ENCODE peak calls at places on chromosome 12, in four cellular contexts. U is Peyer's patch, A is GM23338, E is colonic mucosa. V is an unnamed sample. For H3K36me3, the result is how much of the 10 kb centered on the place peaks cover.

GRCh38 chr12:48199784-48200198 is 3.3 kb downstream of the OR10AD1 start:
- DNase-seq in U (no peak), A (peak), E (no peak), V (no peak)

GRCh38 chr12:33718631-33719030 is 279.0 kb upstream of the SYT10 start:
- DNase-seq in U (no peak), A (no peak), E (no peak), V (no peak)

GRCh38 chr12:24724765-24725307 is 224.1 kb downstream of the BCAT1 start:
- DNase-seq in U (no peak), A (no peak), E (no peak), V (no peak)

GRCh38 chr12:68042212-68042699 is 53.0 kb downstream of the IFNG-AS1 start:
- DNase-seq in U (peak), A (no peak), E (no peak), V (no peak)

GRCh38 chr12:113724703-113725556 is 241.2 kb downstream of the RBM19 start:
- DNase-seq in U (no peak), A (no peak), E (no peak), V (peak)

GRCh38 chr12:95836185-95836609 is 22.6 kb upstream of the SNRPF start:
- DNase-seq in U (no peak), A (no peak), E (no peak), V (no peak)

GRCh38 chr12:15527201-15527782 is 205.0 kb downstream of the PTPRO start:
- DNase-seq in U (no peak), A (peak), E (peak), V (peak)

GRCh38 chr12:118145113-118145797 is 9.3 kb downstream of the PEBP1 start:
- DNase-seq in U (no peak), A (no peak), E (no peak), V (no peak)

GRCh38 chr12:62082448-62082847 is 177.8 kb upstream of the USP15 start:
- DNase-seq in U (no peak), A (no peak), E (no peak), V (no peak)

GRCh38 chr12:5665615-5666014 is 233.7 kb downstream of the NTF3 start:
- DNase-seq in U (no peak), A (no peak), E (no peak), V (no peak)

GRCh38 chr12:95881331-95881955 is 22.7 kb downstream of the SNRPF start:
- DNase-seq in U (no peak), A (no peak), E (no peak), V (no peak)

GRCh38 chr12:34625116-34625515 is 602.8 kb downstream of the ALG10 start:
- DNase-seq in U (no peak), A (peak), E (no peak), V (peak)

GRCh38 chr12:126708492-126708896 is 1558.5 kb upstream of the TMEM132C start:
- DNase-seq in U (no peak), A (no peak), E (no peak), V (no peak)

GRCh38 chr12:94272280-94272679 is 123.9 kb downstream of the PLXNC1 start:
- DNase-seq in U (no peak), A (no peak), E (no peak), V (no peak)

GRCh38 chr12:54431911-54432814 is 13.1 kb upstream of the ITGA5 start:
- DNase-seq in U (no peak), A (peak), E (peak), V (peak)

GRCh38 chr12:128365032-128365431 is 98.1 kb downstream of the TMEM132C start:
- DNase-seq in U (no peak), A (no peak), E (no peak), V (no peak)

GRCh38 chr12:105507311-105508035 is 177.0 kb downstream of the C12orf75 start:
- DNase-seq in U (no peak), A (no peak), E (no peak), V (no peak)

GRCh38 chr12:23795494-23795893 is 154.0 kb downstream of the SOX5 start:
- DNase-seq in U (no peak), A (no peak), E (no peak), V (no peak)

GRCh38 chr12:79732647-79733046 is 41.9 kb upstream of the PAWR start:
- DNase-seq in U (no peak), A (no peak), E (no peak), V (no peak)

GRCh38 chr12:4276524-4277204 is 3.1 kb downstream of the CCND2 start:
- DNase-seq in U (peak), A (peak), E (peak), V (peak)
- H3K36me3 ChIP-seq in U (under half), A (half or more), E (under half), V (under half)

GRCh38 chr12:121748571-121749265 is 36.2 kb downstream of the TMEM120B start:
- DNase-seq in U (no peak), A (peak), E (no peak), V (peak)
- H3K36me3 ChIP-seq in U (under half), A (under half), E (under half), V (under half)

GRCh38 chr12:109988274-109988673 is 7.9 kb downstream of the GIT2 start:
- DNase-seq in U (no peak), A (no peak), E (no peak), V (no peak)

GRCh38 chr12:109982211-109982610 is 14.0 kb downstream of the GIT2 start:
- DNase-seq in U (no peak), A (no peak), E (no peak), V (no peak)

GRCh38 chr12:109987615-109988014 is 8.6 kb downstream of the GIT2 start:
- DNase-seq in U (no peak), A (no peak), E (no peak), V (no peak)

GRCh38 chr12:109981311-109981710 is 14.9 kb downstream of the GIT2 start:
- DNase-seq in U (no peak), A (no peak), E (no peak), V (no peak)

GRCh38 chr12:109983432-109984142 is 12.6 kb downstream of the GIT2 start:
- DNase-seq in U (no peak), A (no peak), E (no peak), V (no peak)
- H3K36me3 ChIP-seq in U (under half), A (under half), E (under half), V (under half)

DNA sequence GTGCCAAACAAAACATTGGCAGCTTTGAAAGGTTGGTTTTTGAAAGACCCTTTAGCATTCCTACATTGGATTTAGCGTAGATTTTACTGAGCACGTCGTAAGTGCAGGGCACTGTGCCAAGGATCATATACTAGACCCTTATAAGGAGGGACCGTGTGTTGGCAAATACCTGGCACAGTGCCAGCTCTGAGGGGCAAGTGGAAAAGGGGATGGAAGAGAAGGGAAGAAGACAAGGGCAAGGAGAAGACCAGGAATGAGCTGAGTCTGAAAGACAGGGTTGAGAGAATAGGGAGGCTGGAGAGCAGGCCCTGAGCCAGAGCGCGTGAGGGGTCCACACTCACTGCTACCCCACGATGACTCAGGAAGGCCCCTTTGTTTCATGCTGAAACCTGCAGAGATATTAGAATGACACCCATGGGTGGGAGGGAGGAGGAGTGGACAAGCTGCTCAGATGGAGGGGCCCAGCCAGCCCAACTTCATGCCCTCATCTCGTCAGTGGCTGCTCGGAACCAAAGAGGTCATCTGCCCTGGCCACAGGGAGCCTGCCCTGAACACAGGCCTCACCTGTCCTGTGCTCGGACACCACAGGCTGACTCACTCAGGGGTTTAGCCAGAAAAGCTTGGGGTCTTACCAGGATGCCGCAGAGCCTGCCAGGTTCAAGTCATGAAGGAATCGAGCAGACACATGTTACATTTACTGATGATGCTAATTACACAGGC is 25.0 kb downstream of the RAB35 start:
- DNase-seq in U (no peak), A (no peak), E (no peak), V (no peak)
- H3K36me3 ChIP-seq in U (under half), A (under half), E (under half), V (under half)

GRCh38 chr12:40735551-40736230 is 43.5 kb downstream of the CNTN1 start:
- DNase-seq in U (no peak), A (no peak), E (no peak), V (no peak)

GRCh38 chr12:40730281-40730680 is 38.0 kb downstream of the CNTN1 start:
- DNase-seq in U (no peak), A (no peak), E (no peak), V (no peak)

GRCh38 chr12:40738856-40739255 is 46.6 kb downstream of the CNTN1 start:
- DNase-seq in U (no peak), A (no peak), E (no peak), V (no peak)

GRCh38 chr12:40734283-40734682 is 42.0 kb downstream of the CNTN1 start:
- DNase-seq in U (no peak), A (no peak), E (no peak), V (no peak)

DNA sequence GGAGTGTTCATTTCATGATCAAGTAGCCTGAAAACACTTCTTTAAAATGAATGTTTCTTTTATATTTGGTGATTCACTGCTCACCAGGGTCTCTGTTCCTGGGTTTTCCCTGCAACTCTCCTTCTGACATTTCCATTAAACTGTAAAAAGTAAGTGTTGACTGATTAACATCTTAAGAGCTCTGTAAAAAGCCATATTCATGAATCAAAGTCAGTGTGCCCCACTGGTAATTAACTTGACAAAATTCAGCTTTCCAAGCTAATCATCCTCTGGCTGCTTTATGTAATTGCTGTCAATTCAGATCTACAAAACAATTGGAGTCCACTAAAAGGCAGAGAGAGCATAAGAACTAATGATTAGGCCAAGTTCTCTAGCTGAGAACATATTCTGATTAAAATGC is 41.6 kb downstream of the CNTN1 start:
- DNase-seq in U (no peak), A (no peak), E (no peak), V (no peak)
- H3K36me3 ChIP-seq in U (under half), A (under half), E (under half), V (under half)

GRCh38 chr12:132747395-132747794 is 14.2 kb downstream of the ANKLE2 start:
- DNase-seq in U (no peak), A (no peak), E (no peak), V (no peak)
- H3K36me3 ChIP-seq in U (under half), A (under half), E (under half), V (half or more)

GRCh38 chr12:57621497-57622292 is 10.5 kb downstream of the ARHGEF25 start:
- DNase-seq in U (peak), A (peak), E (peak), V (peak)
- H3K36me3 ChIP-seq in U (under half), A (under half), E (under half), V (under half)

DNA sequence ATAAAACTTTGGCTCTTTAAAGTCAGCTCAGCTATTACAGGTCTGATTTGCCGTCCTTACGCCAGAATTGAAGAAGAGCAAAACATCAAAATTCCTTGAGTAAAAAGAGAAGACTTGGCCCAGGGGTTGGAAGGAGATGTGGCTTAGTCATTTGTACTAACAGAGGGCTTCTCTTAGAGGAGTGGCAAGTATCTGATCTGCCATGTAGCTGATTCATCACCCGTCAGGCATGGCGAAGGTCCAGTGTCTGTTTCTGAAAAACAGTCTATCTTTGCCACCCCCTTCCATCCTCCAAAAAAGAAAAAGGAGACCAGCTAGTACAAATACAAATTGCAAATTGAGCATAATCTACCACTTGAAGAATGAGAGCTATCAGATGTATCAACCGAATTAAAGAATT is 91.9 kb downstream of the RAD52 start:
- DNase-seq in U (no peak), A (no peak), E (no peak), V (no peak)
- H3K36me3 ChIP-seq in U (under half), A (under half), E (under half), V (under half)